ENCODE peak calls at places on chromosomes 7 and 10, in five cellular contexts. One of them, this sample, is unnamed.

GRCh38 chr10:94010886-94011285 is 17.2 kb downstream of the PLCE1 start:
- DNase-seq in colonic mucosa: no peak
- DNase-seq in body of pancreas: no peak
- DNase-seq in lung: no peak
- DNase-seq in aorta: no peak
- DNase-seq in this sample: no peak

GRCh38 chr7:19413444-19413965 is 268.3 kb upstream of the FERD3L start:
- DNase-seq in colonic mucosa: no peak
- DNase-seq in body of pancreas: no peak
- DNase-seq in lung: no peak
- DNase-seq in aorta: no peak
- DNase-seq in this sample: no peak

GRCh38 chr10:106982248-106982647 is 182.3 kb downstream of the SORCS1 start:
- DNase-seq in colonic mucosa: no peak
- DNase-seq in body of pancreas: no peak
- DNase-seq in lung: no peak
- DNase-seq in aorta: no peak
- DNase-seq in this sample: no peak

GRCh38 chr7:106848851-106849442 is 16.1 kb upstream of the PIK3CG start:
- DNase-seq in colonic mucosa: no peak
- DNase-seq in body of pancreas: no peak
- DNase-seq in lung: no peak
- DNase-seq in aorta: no peak
- DNase-seq in this sample: no peak

GRCh38 chr7:50664461-50664922 is 99.3 kb upstream of the DDC start:
- DNase-seq in colonic mucosa: no peak
- DNase-seq in body of pancreas: no peak
- DNase-seq in lung: no peak
- DNase-seq in aorta: no peak
- DNase-seq in this sample: no peak

GRCh38 chr10:100004805-100005510 is 4.8 kb downstream of the DNMBP start:
- DNase-seq in colonic mucosa: no peak
- DNase-seq in body of pancreas: no peak
- DNase-seq in lung: no peak
- DNase-seq in aorta: no peak
- DNase-seq in this sample: no peak

GRCh38 chr10:57142925-57143576 is 782.0 kb upstream of the ZWINT start:
- DNase-seq in colonic mucosa: no peak
- DNase-seq in body of pancreas: no peak
- DNase-seq in lung: no peak
- DNase-seq in aorta: no peak
- DNase-seq in this sample: no peak

GRCh38 chr7:42746226-42746625 is 165.6 kb downstream of the C7orf25 start:
- DNase-seq in colonic mucosa: no peak
- DNase-seq in body of pancreas: no peak
- DNase-seq in lung: no peak
- DNase-seq in aorta: no peak
- DNase-seq in this sample: no peak

GRCh38 chr10:128907155-128907554 is 559.9 kb upstream of the MGMT start:
- DNase-seq in colonic mucosa: no peak
- DNase-seq in body of pancreas: no peak
- DNase-seq in lung: no peak
- DNase-seq in aorta: no peak
- DNase-seq in this sample: no peak

DNA sequence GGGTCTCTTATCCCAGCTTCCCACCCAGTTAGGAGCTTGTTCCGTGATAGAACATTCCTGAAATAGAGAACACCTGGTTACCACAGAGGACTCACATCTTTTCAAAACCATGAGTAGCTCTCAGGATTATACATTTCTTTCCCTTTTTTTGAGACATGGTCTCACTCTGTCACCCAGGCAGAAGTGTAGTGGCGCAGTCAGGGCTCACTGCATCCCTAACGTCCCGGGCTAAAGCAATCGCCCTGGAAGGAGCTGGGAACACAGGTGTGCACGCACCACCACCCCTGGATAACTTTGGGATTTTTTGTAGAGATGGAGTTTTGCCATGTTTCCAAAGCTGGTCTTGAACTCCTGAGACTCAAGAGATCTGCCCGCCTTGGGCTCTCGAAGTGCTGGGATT is 144.0 kb downstream of the RNF216 start:
- DNase-seq in colonic mucosa: no peak
- DNase-seq in body of pancreas: no peak
- DNase-seq in lung: no peak
- DNase-seq in aorta: no peak
- DNase-seq in this sample: no peak
- H3K4me1 ChIP-seq in colonic mucosa: peaks cover 19% of the 10 kb centered on the region
- H3K4me1 ChIP-seq in body of pancreas: peaks cover 41% of the 10 kb centered on the region
- H3K4me1 ChIP-seq in lung: peaks cover 12% of the 10 kb centered on the region
- H3K4me1 ChIP-seq in aorta: no peaks in the 10 kb centered on the region
- H3K4me1 ChIP-seq in this sample: peaks cover 60% of the 10 kb centered on the region

GRCh38 chr10:97234403-97234802 is 48.6 kb upstream of the SLIT1 start:
- DNase-seq in colonic mucosa: no peak
- DNase-seq in body of pancreas: no peak
- DNase-seq in lung: no peak
- DNase-seq in aorta: no peak
- DNase-seq in this sample: no peak
- H3K4me1 ChIP-seq in colonic mucosa: no peaks in the 10 kb centered on the region
- H3K4me1 ChIP-seq in body of pancreas: peaks cover 6% of the 10 kb centered on the region
- H3K4me1 ChIP-seq in lung: no peaks in the 10 kb centered on the region
- H3K4me1 ChIP-seq in aorta: no peaks in the 10 kb centered on the region
- H3K4me1 ChIP-seq in this sample: no peaks in the 10 kb centered on the region

GRCh38 chr10:29699621-29700020 is 64.8 kb upstream of the SVIL start:
- DNase-seq in colonic mucosa: no peak
- DNase-seq in body of pancreas: no peak
- DNase-seq in lung: no peak
- DNase-seq in aorta: no peak
- DNase-seq in this sample: no peak

GRCh38 chr10:29694121-29694520 is 59.4 kb upstream of the SVIL start:
- DNase-seq in colonic mucosa: no peak
- DNase-seq in body of pancreas: no peak
- DNase-seq in lung: no peak
- DNase-seq in aorta: no peak
- DNase-seq in this sample: no peak

GRCh38 chr10:29703276-29703675 is 68.5 kb upstream of the SVIL start:
- DNase-seq in colonic mucosa: no peak
- DNase-seq in body of pancreas: no peak
- DNase-seq in lung: no peak
- DNase-seq in aorta: no peak
- DNase-seq in this sample: no peak

GRCh38 chr10:29702288-29703164 is 67.8 kb upstream of the SVIL start:
- DNase-seq in colonic mucosa: no peak
- DNase-seq in body of pancreas: no peak
- DNase-seq in lung: no peak
- DNase-seq in aorta: no peak
- DNase-seq in this sample: no peak

DNA sequence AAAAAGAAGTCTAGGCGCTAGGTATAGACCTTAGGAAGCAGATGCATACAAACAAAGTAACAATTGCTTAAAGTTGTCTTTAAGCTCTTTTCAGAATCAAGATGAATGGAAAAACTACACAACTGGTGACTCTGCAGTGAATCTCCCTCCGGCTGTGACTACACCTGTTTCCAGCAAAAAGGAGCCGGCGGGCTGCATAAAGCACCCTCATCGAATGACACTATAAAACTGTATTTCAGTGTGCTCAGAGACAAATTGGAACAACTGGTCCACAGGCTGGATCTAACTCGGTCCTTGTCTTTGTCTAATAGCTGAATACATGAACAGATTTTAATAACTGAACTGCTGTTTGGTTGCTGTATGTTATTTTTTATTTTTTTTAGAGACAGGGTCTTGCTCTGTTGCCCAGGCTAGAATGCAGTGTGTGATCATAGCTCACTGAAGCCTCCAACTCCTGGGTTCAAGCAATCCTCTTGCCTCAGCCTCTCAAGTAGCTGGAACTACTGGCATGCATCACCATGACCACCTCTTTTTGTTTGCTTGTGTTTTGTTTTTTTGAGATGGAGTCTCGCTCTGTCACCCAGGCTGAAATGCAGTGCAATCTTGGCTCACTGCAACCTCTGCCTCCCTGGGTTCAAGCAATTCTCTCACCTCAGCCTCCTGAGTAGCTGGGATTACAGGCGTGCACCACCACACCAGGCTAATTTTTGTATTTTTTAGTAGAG is 64.2 kb upstream of the SVIL start:
- DNase-seq in colonic mucosa: no peak
- DNase-seq in body of pancreas: no peak
- DNase-seq in lung: no peak
- DNase-seq in aorta: no peak
- DNase-seq in this sample: no peak
- H3K4me1 ChIP-seq in colonic mucosa: no peaks in the 10 kb centered on the region
- H3K4me1 ChIP-seq in body of pancreas: no peaks in the 10 kb centered on the region
- H3K4me1 ChIP-seq in lung: peaks cover 9% of the 10 kb centered on the region
- H3K4me1 ChIP-seq in aorta: peaks cover 2% of the 10 kb centered on the region
- H3K4me1 ChIP-seq in this sample: peaks cover 13% of the 10 kb centered on the region

GRCh38 chr10:124615259-124615658 is 128.9 kb downstream of the FAM53B start:
- DNase-seq in colonic mucosa: no peak
- DNase-seq in body of pancreas: no peak
- DNase-seq in lung: no peak
- DNase-seq in aorta: no peak
- DNase-seq in this sample: no peak

GRCh38 chr10:124616836-124617130 is 127.4 kb downstream of the FAM53B start:
- DNase-seq in colonic mucosa: no peak
- DNase-seq in body of pancreas: no peak
- DNase-seq in lung: no peak
- DNase-seq in aorta: no peak
- DNase-seq in this sample: no peak

GRCh38 chr10:124614003-124614659 is 130.0 kb downstream of the FAM53B start:
- DNase-seq in colonic mucosa: no peak
- DNase-seq in body of pancreas: no peak
- DNase-seq in lung: no peak
- DNase-seq in aorta: no peak
- DNase-seq in this sample: no peak

GRCh38 chr10:124618674-124619073 is 125.5 kb downstream of the FAM53B start:
- DNase-seq in colonic mucosa: no peak
- DNase-seq in body of pancreas: no peak
- DNase-seq in lung: no peak
- DNase-seq in aorta: no peak
- DNase-seq in this sample: no peak

GRCh38 chr10:124616040-124616835 is 127.9 kb downstream of the FAM53B start:
- DNase-seq in colonic mucosa: no peak
- DNase-seq in body of pancreas: no peak
- DNase-seq in lung: no peak
- DNase-seq in aorta: no peak
- DNase-seq in this sample: no peak
- H3K4me1 ChIP-seq in colonic mucosa: no peaks in the 10 kb centered on the region
- H3K4me1 ChIP-seq in body of pancreas: no peaks in the 10 kb centered on the region
- H3K4me1 ChIP-seq in lung: peaks cover 31% of the 10 kb centered on the region
- H3K4me1 ChIP-seq in aorta: no peaks in the 10 kb centered on the region
- H3K4me1 ChIP-seq in this sample: peaks cover 42% of the 10 kb centered on the region

DNA sequence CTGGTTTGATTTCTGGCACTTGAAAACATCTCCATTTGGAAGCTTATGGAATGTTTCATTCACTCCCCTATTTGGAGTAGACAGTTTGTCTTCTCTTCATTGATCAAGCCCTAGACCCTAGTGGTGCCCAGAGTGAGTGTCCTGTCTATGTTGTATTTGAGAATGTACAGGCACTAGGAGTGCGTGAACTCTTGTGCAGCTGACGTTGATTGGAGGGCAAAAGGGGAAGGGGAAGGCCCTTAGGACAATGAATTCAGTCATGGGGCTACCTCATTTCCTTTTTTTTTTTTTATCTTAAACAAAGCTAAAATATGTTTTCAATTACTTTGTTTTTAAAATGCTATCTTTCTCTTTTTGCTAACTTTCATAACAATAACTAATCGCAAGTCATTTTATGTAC is 66.5 kb downstream of the ADD3 start:
- DNase-seq in colonic mucosa: no peak
- DNase-seq in body of pancreas: no peak
- DNase-seq in lung: no peak
- DNase-seq in aorta: no peak
- DNase-seq in this sample: no peak
- H3K4me1 ChIP-seq in colonic mucosa: peaks cover 4% of the 10 kb centered on the region
- H3K4me1 ChIP-seq in body of pancreas: peaks cover 47% of the 10 kb centered on the region
- H3K4me1 ChIP-seq in lung: peaks cover 1% of the 10 kb centered on the region
- H3K4me1 ChIP-seq in aorta: peaks cover 4% of the 10 kb centered on the region
- H3K4me1 ChIP-seq in this sample: peaks cover 75% of the 10 kb centered on the region

DNA sequence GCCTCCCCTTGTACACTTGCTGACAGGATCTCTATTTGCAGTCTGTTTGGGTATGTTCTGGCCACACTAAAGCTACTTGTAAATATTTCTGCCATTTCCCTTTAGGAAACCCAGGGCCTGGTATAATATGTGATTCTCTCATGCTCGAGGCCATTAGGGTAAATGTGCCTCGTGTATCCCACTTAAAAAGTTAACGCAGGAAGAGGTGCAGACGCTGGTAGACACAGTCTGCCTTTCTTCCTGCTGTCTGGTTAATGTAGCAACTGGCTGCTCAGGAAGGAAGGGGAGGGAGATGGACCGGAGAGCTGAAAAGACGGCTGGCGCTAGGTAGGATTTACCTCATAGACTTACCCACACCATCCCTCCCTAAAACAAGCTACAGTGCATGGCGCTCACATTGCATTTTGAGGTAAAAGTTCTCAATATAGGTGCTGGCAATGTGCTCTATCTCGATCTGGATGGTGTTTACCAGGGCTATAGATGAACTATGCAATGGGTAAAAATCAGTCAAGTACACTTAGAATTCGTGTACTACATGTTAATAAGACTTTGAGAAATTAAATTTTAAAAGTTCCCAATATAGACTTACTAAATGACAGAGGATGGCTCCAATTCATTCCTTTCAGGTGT is 125.9 kb downstream of the JAZF1 start:
- DNase-seq in colonic mucosa: no peak
- DNase-seq in body of pancreas: no peak
- DNase-seq in lung: no peak
- DNase-seq in aorta: no peak
- DNase-seq in this sample: no peak
- H3K4me1 ChIP-seq in colonic mucosa: no peaks in the 10 kb centered on the region
- H3K4me1 ChIP-seq in body of pancreas: no peaks in the 10 kb centered on the region
- H3K4me1 ChIP-seq in lung: no peaks in the 10 kb centered on the region
- H3K4me1 ChIP-seq in aorta: no peaks in the 10 kb centered on the region
- H3K4me1 ChIP-seq in this sample: no peaks in the 10 kb centered on the region

GRCh38 chr7:158411232-158411950 is 176.2 kb downstream of the PTPRN2 start:
- DNase-seq in colonic mucosa: no peak
- DNase-seq in body of pancreas: no peak
- DNase-seq in lung: no peak
- DNase-seq in aorta: no peak
- DNase-seq in this sample: peak; percentile 75
- H3K4me1 ChIP-seq in colonic mucosa: no peaks in the 10 kb centered on the region
- H3K4me1 ChIP-seq in body of pancreas: no peaks in the 10 kb centered on the region
- H3K4me1 ChIP-seq in lung: no peaks in the 10 kb centered on the region
- H3K4me1 ChIP-seq in aorta: no peaks in the 10 kb centered on the region
- H3K4me1 ChIP-seq in this sample: no peaks in the 10 kb centered on the region

GRCh38 chr10:29102233-29102632 is 186.6 kb upstream of the LYZL1 start:
- DNase-seq in colonic mucosa: no peak
- DNase-seq in body of pancreas: peak; percentile 8
- DNase-seq in lung: no peak
- DNase-seq in aorta: no peak
- DNase-seq in this sample: no peak
- H3K4me1 ChIP-seq in colonic mucosa: no peaks in the 10 kb centered on the region
- H3K4me1 ChIP-seq in body of pancreas: peaks cover 7% of the 10 kb centered on the region
- H3K4me1 ChIP-seq in lung: no peaks in the 10 kb centered on the region
- H3K4me1 ChIP-seq in aorta: no peaks in the 10 kb centered on the region
- H3K4me1 ChIP-seq in this sample: no peaks in the 10 kb centered on the region

DNA sequence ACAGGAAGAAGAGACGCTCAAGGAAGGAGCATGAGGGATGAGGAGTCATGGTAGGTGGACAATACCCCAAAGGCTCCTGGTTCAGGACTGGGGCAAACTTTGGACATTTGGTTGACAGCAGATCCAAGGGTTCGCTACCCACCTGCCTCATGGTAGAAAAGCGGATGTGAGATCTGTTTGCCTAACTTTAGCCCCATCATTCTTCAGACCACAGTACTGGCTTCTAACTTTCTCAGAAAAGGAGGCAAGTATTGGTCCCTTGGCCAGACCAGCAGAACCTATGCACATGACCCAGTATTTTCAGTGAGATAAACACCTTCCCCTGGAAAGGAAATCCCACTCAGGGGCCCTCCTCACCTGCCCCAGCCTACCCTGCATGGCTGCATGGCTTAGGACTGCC is 574.0 kb downstream of the GALNT17 start:
- DNase-seq in colonic mucosa: no peak
- DNase-seq in body of pancreas: no peak
- DNase-seq in lung: no peak
- DNase-seq in aorta: no peak
- DNase-seq in this sample: no peak
- H3K4me1 ChIP-seq in colonic mucosa: no peaks in the 10 kb centered on the region
- H3K4me1 ChIP-seq in body of pancreas: no peaks in the 10 kb centered on the region
- H3K4me1 ChIP-seq in lung: no peaks in the 10 kb centered on the region
- H3K4me1 ChIP-seq in aorta: no peaks in the 10 kb centered on the region
- H3K4me1 ChIP-seq in this sample: no peaks in the 10 kb centered on the region